ENCODE peak calls at places on chromosomes 11 and 22, in nine cellular contexts. I is foreskin fibroblast, U is A549, Y is cardiac fibroblast, N is mammary epithelial cell, B is fibroblast of lung, F is cardiac muscle cell, S is fibroblast of pulmonary artery, O is WTC11. E is an unnamed sample.

GRCh38 chr11:1087961-1088926 is 13.6 kb downstream of the MUC2 start:
- DNase-seq in N (no peak), B (no peak), F (no peak), O (no peak), S (no peak), I (no peak), U (no peak), Y (no peak), E (no peak)

GRCh38 chr11:62068730-62069129 is 55.1 kb upstream of the INCENP start:
- DNase-seq in U (no peak), I (no peak), B (no peak), Y (no peak), N (no peak), S (no peak), O (no peak), F (no peak), E (no peak)

GRCh38 chr11:43992834-43993637 is 50.6 kb downstream of the C11orf96 start:
- DNase-seq in S (peak; percentile 46), I (peak; percentile 57), U (no peak), O (no peak), B (peak; percentile 64), Y (peak; percentile 49), N (no peak), F (no peak), E (no peak)

GRCh38 chr22:46791201-46791731 is 28.8 kb downstream of the TBC1D22A start:
- DNase-seq in Y (peak; percentile 27), B (peak; percentile 76), U (no peak), O (no peak), S (peak; percentile 33), F (no peak), N (no peak), I (peak; percentile 60), E (no peak)

GRCh38 chr11:102935514-102935913 is 20.0 kb downstream of the MMP13 start:
- DNase-seq in N (no peak), I (no peak), Y (no peak), U (no peak), O (no peak), F (no peak), B (no peak), S (no peak), E (no peak)

GRCh38 chr11:2889399-2890273 is 4.1 kb upstream of the CDKN1C start:
- DNase-seq in Y (no peak), O (no peak), I (no peak), B (no peak), N (no peak), U (no peak), S (no peak), F (no peak), E (no peak)

GRCh38 chr22:23718371-23719165 is 27.8 kb downstream of the RGL4 start:
- DNase-seq in B (no peak), U (peak; percentile 16), F (no peak), N (no peak), Y (no peak), S (no peak), O (no peak), I (no peak), E (no peak)

GRCh38 chr11:115056514-115056913 is 378.2 kb downstream of the NXPE2 start:
- DNase-seq in O (no peak), Y (no peak), B (no peak), U (no peak), N (no peak), I (no peak), F (no peak), S (no peak), E (no peak)

GRCh38 chr22:44023404-44024287 is 456 bp upstream of the PARVB start:
- DNase-seq in N (peak; percentile 11), F (peak; percentile 65), Y (peak; percentile 44), S (no peak), O (peak; percentile 43), I (peak; percentile 73), U (peak; percentile 51), B (peak; percentile 32), E (peak; percentile 28)

DNA sequence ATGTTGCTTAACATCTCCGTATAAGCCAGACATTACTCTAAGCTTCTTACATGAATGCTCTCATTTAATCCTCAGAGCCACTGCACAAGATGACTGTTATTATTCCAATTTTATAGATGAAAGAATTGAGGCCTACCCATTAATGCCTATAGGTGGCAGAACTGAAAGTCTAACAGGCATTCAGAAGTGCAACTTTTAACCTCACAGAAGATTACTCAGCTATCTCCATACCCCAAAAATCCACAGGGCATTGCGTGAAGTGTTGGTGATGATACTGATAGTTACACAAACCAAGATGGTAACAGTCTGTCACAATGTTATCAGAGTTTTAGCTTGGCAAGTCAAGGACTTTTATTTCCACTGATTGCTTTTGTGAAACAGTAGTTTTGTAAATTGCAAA is 130.5 kb downstream of the ARHGAP42 start:
- DNase-seq in Y (no peak), I (no peak), S (no peak), F (no peak), O (no peak), B (no peak), U (no peak), N (no peak), E (no peak)
- TF ChIP-seq CTCF in Y (no peak), I (no peak), S (no peak), F (no peak), O (no peak), B (no peak), U (no peak), N (no peak), E (no peak)

GRCh38 chr11:8605956-8606355 is 11.9 kb upstream of the STK33 start:
- DNase-seq in B (no peak), U (no peak), S (no peak), O (no peak), I (no peak), N (no peak), F (no peak), Y (no peak), E (no peak)

GRCh38 chr11:8603696-8604077 is 9.7 kb upstream of the STK33 start:
- DNase-seq in Y (no peak), S (no peak), U (no peak), N (no peak), O (no peak), B (no peak), I (peak; percentile 28), F (no peak), E (no peak)

GRCh38 chr11:8601376-8602133 is 7.5 kb upstream of the STK33 start:
- DNase-seq in F (no peak), O (no peak), Y (peak; percentile 27), S (peak; percentile 50), B (no peak), I (no peak), N (no peak), U (no peak), E (no peak)

GRCh38 chr11:8608646-8609045 is 14.6 kb upstream of the STK33 start:
- DNase-seq in U (no peak), S (no peak), O (no peak), N (peak; percentile 59), F (no peak), B (peak; percentile 50), I (peak; percentile 56), Y (peak; percentile 43), E (no peak)

GRCh38 chr11:8604078-8604723 is 10.2 kb upstream of the STK33 start:
- DNase-seq in B (peak; percentile 100), O (peak; percentile 79), I (peak; percentile 100), U (peak; percentile 97), Y (peak; percentile 100), F (peak; percentile 64), S (peak; percentile 100), N (peak; percentile 100), E (peak; percentile 56)
- TF ChIP-seq CTCF in B (peak; percentile 89), O (peak; percentile 82), I (peak; percentile 82), U (peak; percentile 74), Y (peak; percentile 88), F (peak; percentile 84), S (peak; percentile 82), N (peak; percentile 71), E (peak; percentile 67)

GRCh38 chr22:28800308-28801041 is at the start of gene XBP1:
- DNase-seq in O (peak; percentile 91), B (peak; percentile 92), N (peak; percentile 95), S (peak; percentile 94), U (peak; percentile 91), I (peak; percentile 99), Y (peak; percentile 96), F (peak; percentile 97), E (peak; percentile 89)
- TF ChIP-seq CTCF in O (no peak), B (no peak), N (no peak), S (no peak), U (no peak), I (no peak), Y (no peak), F (no peak), E (no peak)

GRCh38 chr22:38291201-38291777 is 18.5 kb upstream of the TMEM184B start:
- DNase-seq in F (no peak), B (no peak), U (no peak), I (no peak), O (no peak), Y (no peak), N (no peak), S (no peak), E (no peak)
- TF ChIP-seq CTCF in F (no peak), B (no peak), U (no peak), I (no peak), O (no peak), Y (no peak), N (no peak), S (no peak), E (no peak)